ENCODE peak calls at places on chromosome 3, in eight cellular contexts. V is suprapubic skin, H is H54, P is uterus, T is gastrocnemius medialis, B is body of pancreas, J is lower leg skin, L is A549. U is an unnamed sample.

GRCh38 chr3:45084820-45085816 is 59.0 kb downstream of the CLEC3B start:
- DNase-seq in V (no peak), H (peak), P (no peak), T (no peak), B (no peak), J (no peak), L (no peak), U (no peak)

GRCh38 chr3:168951884-168952283 is 711.6 kb downstream of the MECOM start:
- DNase-seq in V (no peak), H (no peak), P (no peak), T (no peak), B (no peak), J (no peak), L (no peak), U (no peak)

GRCh38 chr3:109177888-109178287 is 41.4 kb downstream of the C3orf85 start:
- DNase-seq in V (no peak), H (no peak), P (no peak), T (no peak), B (no peak), J (no peak), L (no peak), U (no peak)

GRCh38 chr3:117063910-117064309 is 354.3 kb downstream of the TUSC7 start:
- DNase-seq in V (no peak), H (no peak), P (no peak), T (no peak), B (no peak), J (no peak), L (no peak), U (no peak)

GRCh38 chr3:25448750-25449684 is 21.0 kb downstream of the RARB start:
- DNase-seq in V (peak), H (peak), P (peak), T (peak), B (peak), J (peak), L (no peak), U (no peak)

GRCh38 chr3:110479676-110480075 is 591.9 kb upstream of the NECTIN3 start:
- DNase-seq in V (no peak), H (no peak), P (no peak), T (no peak), B (no peak), J (no peak), L (no peak), U (no peak)

GRCh38 chr3:20668411-20668810 is 482.4 kb upstream of the SGO1 start:
- DNase-seq in V (no peak), H (no peak), P (no peak), T (no peak), B (no peak), J (no peak), L (no peak), U (no peak)

GRCh38 chr3:69181592-69182211 is 59.3 kb upstream of the LMOD3 start:
- DNase-seq in V (no peak), H (peak), P (no peak), T (no peak), B (no peak), J (no peak), L (no peak), U (no peak)

GRCh38 chr3:191328383-191328962 is 721 bp upstream of the CCDC50 start:
- DNase-seq in V (no peak), H (no peak), P (no peak), T (no peak), B (no peak), J (no peak), L (no peak), U (peak)

GRCh38 chr3:109819786-109820185 is 482.4 kb upstream of the DPPA4 start:
- DNase-seq in V (no peak), H (no peak), P (no peak), T (no peak), B (no peak), J (no peak), L (no peak), U (no peak)

GRCh38 chr3:57409471-57409870 is 117.0 kb upstream of the ASB14 start:
- DNase-seq in V (no peak), H (no peak), P (no peak), T (no peak), B (no peak), J (no peak), L (no peak), U (no peak)

GRCh38 chr3:156176048-156176447 is 55.7 kb downstream of the KCNAB1 start:
- DNase-seq in V (no peak), H (no peak), P (no peak), T (no peak), B (peak), J (no peak), L (no peak), U (no peak)

GRCh38 chr3:49351521-49352011 is 6.6 kb downstream of the GPX1 start:
- DNase-seq in V (no peak), H (peak), P (no peak), T (no peak), B (peak), J (no peak), L (no peak), U (peak)

GRCh38 chr3:194396897-194397756 is 1.9 kb downstream of the GP5 start:
- DNase-seq in V (no peak), H (no peak), P (no peak), T (no peak), B (no peak), J (no peak), L (no peak), U (no peak)

GRCh38 chr3:184168363-184169120 is 6.1 kb upstream of the AP2M1 start:
- DNase-seq in V (no peak), H (peak), P (no peak), T (no peak), B (no peak), J (no peak), L (no peak), U (no peak)

GRCh38 chr3:71109241-71109976 is 474.1 kb downstream of the FOXP1 start:
- DNase-seq in V (no peak), H (no peak), P (no peak), T (no peak), B (no peak), J (no peak), L (no peak), U (no peak)
- TF ChIP-seq POLR2A in V (no peak), H (no peak), P (no peak), T (no peak), B (no peak), J (no peak), L (no peak), U (no peak)

GRCh38 chr3:46932455-46933225 is 43.9 kb downstream of the CCDC12 start:
- DNase-seq in V (no peak), H (no peak), P (no peak), T (peak), B (no peak), J (no peak), L (no peak), U (no peak)
- TF ChIP-seq POLR2A in V (no peak), H (no peak), P (no peak), T (no peak), B (no peak), J (no peak), L (no peak), U (no peak)

DNA sequence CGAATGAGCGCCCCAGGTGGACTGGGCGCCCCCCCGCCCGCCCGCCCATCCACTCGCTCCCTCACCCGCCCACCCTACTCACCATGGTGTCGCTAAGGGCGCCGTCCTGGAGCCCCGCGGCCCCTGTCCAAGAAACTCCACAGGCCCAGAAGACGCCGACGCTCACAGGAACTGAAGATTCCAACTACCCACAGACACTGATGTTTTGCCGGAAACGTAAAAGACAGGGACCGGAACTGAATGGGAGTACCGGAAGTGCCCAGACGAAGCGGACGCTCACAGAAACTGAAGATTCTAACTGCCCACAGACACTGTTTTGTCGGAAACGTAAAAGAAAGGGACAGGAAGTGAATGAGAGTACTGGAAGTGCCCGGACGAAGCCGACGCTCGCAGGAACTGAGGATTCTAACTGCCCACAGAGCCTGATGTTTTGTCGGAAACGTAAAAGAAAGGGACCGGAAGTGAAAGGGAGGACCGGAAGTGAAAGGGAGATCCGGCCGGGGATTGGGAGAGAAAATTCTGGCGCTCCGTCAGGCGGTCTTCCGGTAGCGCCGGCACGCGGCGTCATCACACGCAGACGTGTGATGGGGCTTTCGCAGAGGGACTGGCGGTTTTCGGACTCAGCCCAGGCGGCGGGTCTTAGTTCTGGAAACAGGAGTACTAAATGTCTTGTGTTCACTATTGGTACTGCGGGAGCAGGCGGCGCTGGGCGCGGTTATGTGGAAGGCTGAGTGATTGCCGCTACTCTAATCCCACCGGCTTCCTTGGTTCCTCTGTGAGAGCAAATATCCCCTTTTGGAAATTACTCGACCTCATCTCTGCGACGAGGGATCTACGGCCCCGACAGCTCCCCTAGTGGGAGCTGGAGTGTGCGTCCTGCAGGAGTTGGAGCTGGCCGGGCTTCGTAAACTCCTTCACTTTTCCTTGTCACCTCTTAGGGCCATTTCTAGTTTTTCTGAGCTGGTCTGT is at the start of gene ISY1:
- DNase-seq in V (peak), H (peak), P (peak), T (peak), B (peak), J (peak), L (peak), U (peak)
- TF ChIP-seq POLR2A in V (peak), H (peak), P (peak), T (peak), B (peak), J (no peak), L (peak), U (peak)

DNA sequence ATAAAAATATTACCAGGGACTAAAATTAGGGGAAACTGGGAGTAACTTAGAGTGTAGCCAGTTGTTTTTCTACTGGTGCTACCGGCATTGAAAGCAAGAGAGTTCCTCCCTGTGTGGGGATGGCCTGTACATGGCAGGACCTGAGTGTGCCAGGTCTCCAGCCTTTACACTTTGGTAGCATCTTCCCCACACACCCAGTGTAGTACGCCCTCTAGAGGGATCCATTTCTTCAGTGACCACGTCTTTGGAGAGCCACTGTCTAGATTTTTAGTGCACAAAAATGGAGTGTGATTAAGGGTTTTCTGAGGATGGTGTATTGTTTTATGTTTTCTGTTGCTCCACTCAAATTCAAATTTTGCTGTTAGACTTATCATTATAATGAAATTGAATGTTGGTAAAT is 507.0 kb upstream of the TPRG1 start:
- DNase-seq in V (no peak), H (no peak), P (no peak), T (no peak), B (no peak), J (no peak), L (no peak), U (peak)
- TF ChIP-seq POLR2A in V (no peak), H (no peak), P (no peak), T (no peak), B (no peak), J (no peak), L (no peak), U (no peak)

DNA sequence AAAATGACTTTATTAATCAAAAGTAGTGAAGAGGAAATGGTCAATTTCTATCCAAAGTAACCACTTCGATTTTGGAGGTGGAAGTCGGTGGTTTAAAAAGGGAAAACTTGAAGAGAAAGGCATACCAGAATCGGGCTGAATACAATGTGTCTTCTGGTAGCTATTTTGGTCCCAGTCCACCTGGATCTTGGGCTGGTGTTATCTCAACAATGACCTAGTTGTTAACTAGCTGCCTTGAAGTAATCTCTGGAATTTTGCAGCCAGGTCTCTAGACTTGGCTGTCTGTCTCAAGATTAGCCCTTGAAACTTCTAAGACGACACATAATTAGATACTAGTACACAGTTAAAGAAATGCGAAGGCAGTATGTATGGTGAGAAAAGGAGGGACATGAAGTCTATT is 409.8 kb downstream of the GRM7 start:
- DNase-seq in V (no peak), H (no peak), P (no peak), T (no peak), B (no peak), J (no peak), L (no peak), U (no peak)
- TF ChIP-seq POLR2A in V (no peak), H (no peak), P (no peak), T (no peak), B (no peak), J (no peak), L (no peak), U (no peak)

DNA sequence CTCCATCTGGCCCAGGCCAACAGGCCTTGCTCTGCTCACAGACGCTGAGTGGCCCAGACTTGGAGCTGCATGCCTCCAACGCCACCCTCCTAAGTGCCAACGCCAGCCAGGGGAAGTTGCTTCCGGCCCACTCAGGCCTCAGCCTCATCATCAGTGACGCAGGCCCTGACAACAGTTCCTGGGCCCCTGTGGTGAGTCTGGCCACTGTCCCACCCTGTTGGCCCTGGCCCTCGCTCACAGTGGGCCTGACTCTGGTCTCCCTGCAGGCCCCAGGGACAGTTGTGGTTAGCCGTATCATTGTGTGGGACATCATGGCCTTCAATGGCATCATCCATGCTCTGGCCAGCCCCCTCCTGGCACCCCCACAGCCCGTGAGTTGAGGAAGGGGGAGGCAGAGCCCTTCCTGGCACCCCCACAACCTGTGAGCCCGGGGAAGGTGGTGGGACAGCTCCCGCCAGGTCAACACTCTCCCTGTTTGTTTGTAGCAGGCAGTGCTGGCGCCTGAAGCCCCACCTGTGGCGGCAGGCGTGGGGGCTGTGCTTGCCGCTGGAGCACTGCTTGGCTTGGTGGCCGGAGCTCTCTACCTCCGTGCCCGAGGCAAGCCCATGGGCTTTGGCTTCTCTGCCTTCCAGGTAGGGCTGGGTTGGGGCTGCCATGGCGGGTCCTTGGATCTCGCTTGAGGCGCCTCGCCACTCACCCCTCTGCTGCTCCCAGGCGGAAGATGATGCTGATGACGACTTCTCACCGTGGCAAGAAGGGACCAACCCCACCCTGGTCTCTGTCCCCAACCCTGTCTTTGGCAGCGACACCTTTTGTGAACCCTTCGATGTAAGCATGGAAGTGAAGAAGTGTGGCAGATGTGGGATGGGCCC is 10.0 kb downstream of the NT5DC2 start:
- DNase-seq in V (no peak), H (no peak), P (no peak), T (no peak), B (no peak), J (no peak), L (no peak), U (no peak)
- TF ChIP-seq POLR2A in V (no peak), H (no peak), P (no peak), T (no peak), B (no peak), J (no peak), L (no peak), U (no peak)

U was measured in erythroblast.